ENCODE peak calls at places on chromosomes 6 and 20, in eight cellular contexts. E is ovary, G is NB4, T is heart left ventricle, I is IMR-90, H is breast epithelium, F is right lobe of liver, X is A549. Z is an unnamed sample.

GRCh38 chr6:14861491-14861943 is 384.4 kb upstream of the JARID2 start:
- DNase-seq in E (no peak), G (peak; percentile 90), T (no peak), I (no peak), H (no peak), F (no peak), X (no peak), Z (no peak)

GRCh38 chr6:4271761-4272505 is 136.6 kb upstream of the ECI2 start:
- DNase-seq in E (no peak), G (no peak), T (no peak), I (no peak), H (no peak), F (no peak), X (no peak), Z (no peak)

GRCh38 chr20:20368414-20369352 is 779 bp downstream of the INSM1 start:
- DNase-seq in E (no peak), G (no peak), T (no peak), I (no peak), H (no peak), F (no peak), X (peak; percentile 16), Z (no peak)

GRCh38 chr6:132687306-132687705 is 26.5 kb downstream of the VNN1 start:
- DNase-seq in E (no peak), G (no peak), T (no peak), I (peak; percentile 87), H (no peak), F (no peak), X (peak; percentile 58), Z (no peak)

GRCh38 chr20:58084966-58085365 is 143.5 kb downstream of the ANKRD60 start:
- DNase-seq in E (no peak), G (no peak), T (no peak), I (no peak), H (no peak), F (no peak), X (peak; percentile 44), Z (peak; percentile 37)

GRCh38 chr20:47684306-47685080 is 100.8 kb downstream of the SULF2 start:
- DNase-seq in E (no peak), G (no peak), T (no peak), I (no peak), H (no peak), F (no peak), X (no peak), Z (no peak)

GRCh38 chr20:40431611-40432010 is 257.4 kb downstream of the MAFB start:
- DNase-seq in E (no peak), G (no peak), T (no peak), I (no peak), H (no peak), F (no peak), X (no peak), Z (no peak)

GRCh38 chr6:36874016-36874442 is 574 bp downstream of the PPIL1 start:
- DNase-seq in E (no peak), G (peak; percentile 18), T (no peak), I (peak; percentile 35), H (no peak), F (no peak), X (no peak), Z (peak; percentile 80)

GRCh38 chr20:10558635-10559187 is 115.1 kb downstream of the JAG1 start:
- DNase-seq in E (no peak), G (no peak), T (no peak), I (peak; percentile 99), H (no peak), F (no peak), X (peak; percentile 44), Z (no peak)

GRCh38 chr6:45631396-45631795 is 253.7 kb upstream of the SUPT3H start:
- DNase-seq in E (no peak), G (peak; percentile 58), T (no peak), I (no peak), H (no peak), F (no peak), X (no peak), Z (no peak)

GRCh38 chr6:36610041-36610440 is 15.9 kb downstream of the SRSF3 start:
- DNase-seq in E (no peak), G (no peak), T (no peak), I (no peak), H (no peak), F (peak; percentile 27), X (no peak), Z (peak; percentile 64)

GRCh38 chr6:130215526-130215925 is 7.2 kb downstream of the SAMD3 start:
- DNase-seq in E (no peak), G (peak; percentile 53), T (no peak), I (no peak), H (no peak), F (no peak), X (no peak), Z (no peak)

GRCh38 chr20:37880726-37881591 is 22.0 kb upstream of the VSTM2L start:
- DNase-seq in E (no peak), G (peak; percentile 42), T (peak; percentile 94), I (no peak), H (no peak), F (peak; percentile 60), X (no peak), Z (no peak)

GRCh38 chr6:157266274-157267101 is 56.8 kb downstream of the TMEM242 start:
- DNase-seq in E (no peak), G (no peak), T (no peak), I (no peak), H (no peak), F (no peak), X (no peak), Z (peak; percentile 57)

GRCh38 chr6:51300510-51300909 is 481.8 kb downstream of the TFAP2B start:
- DNase-seq in E (no peak), G (no peak), T (no peak), I (no peak), H (no peak), F (no peak), X (no peak), Z (no peak)

GRCh38 chr20:24781061-24781980 is 167.7 kb upstream of the CST7 start:
- DNase-seq in E (no peak), G (peak; percentile 35), T (no peak), I (peak; percentile 36), H (no peak), F (no peak), X (peak; percentile 51), Z (peak; percentile 57)
- TF ChIP-seq CTCF in E (no peak), G (peak; percentile 42), T (peak; percentile 52), I (peak; percentile 58), H (no peak), F (peak; percentile 46), X (peak; percentile 69), Z (no peak)

GRCh38 chr6:54053893-54054391 is 57.3 kb upstream of the MLIP start:
- DNase-seq in E (no peak), G (no peak), T (peak; percentile 39), I (peak; percentile 90), H (no peak), F (no peak), X (peak; percentile 45), Z (peak; percentile 60)
- TF ChIP-seq POLR2A in E (no peak), G (no peak), T (no peak), I (no peak), H (no peak), F (no peak), X (no peak), Z (no peak)

DNA sequence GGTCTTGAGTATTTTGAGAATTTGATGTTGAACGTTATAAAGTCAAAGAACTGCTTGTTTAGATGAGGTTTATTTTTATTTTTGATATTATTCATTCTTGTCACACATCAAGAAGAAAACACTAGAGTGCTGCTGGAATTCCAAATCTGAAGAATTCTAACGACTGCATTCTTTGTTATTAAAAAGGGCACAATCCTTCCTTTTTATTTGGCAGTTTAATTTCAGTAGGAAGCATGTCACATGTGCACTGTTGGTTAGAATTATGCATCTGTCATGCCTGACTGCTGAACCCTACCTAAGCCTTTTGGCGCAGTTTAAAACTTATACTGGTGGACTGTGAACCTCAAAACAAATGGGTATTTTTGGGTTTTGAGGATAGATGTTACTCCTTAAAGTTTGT is 4.0 kb downstream of the ID4 start:
- DNase-seq in E (no peak), G (no peak), T (no peak), I (no peak), H (no peak), F (no peak), X (no peak), Z (no peak)
- TF ChIP-seq CTCF in E (no peak), G (no peak), T (no peak), I (no peak), H (no peak), F (no peak), X (no peak), Z (no peak)

GRCh38 chr6:111793711-111794111 is 79.5 kb downstream of the FYN start:
- DNase-seq in E (no peak), G (peak; percentile 88), T (no peak), I (no peak), H (no peak), F (no peak), X (no peak), Z (no peak)
- TF ChIP-seq POLR2A in E (no peak), G (no peak), T (no peak), I (no peak), H (no peak), F (no peak), X (no peak), Z (no peak)

GRCh38 chr20:25015986-25016385 is 23.4 kb upstream of the APMAP start:
- DNase-seq in E (no peak), G (no peak), T (peak; percentile 12), I (no peak), H (no peak), F (no peak), X (no peak), Z (peak; percentile 65)

GRCh38 chr20:25014816-25015215 is 22.3 kb upstream of the APMAP start:
- DNase-seq in E (no peak), G (no peak), T (peak; percentile 12), I (no peak), H (no peak), F (no peak), X (no peak), Z (no peak)

GRCh38 chr20:25012616-25013189 is 20.2 kb upstream of the APMAP start:
- DNase-seq in E (no peak), G (no peak), T (peak; percentile 15), I (no peak), H (no peak), F (no peak), X (no peak), Z (no peak)

GRCh38 chr20:25011831-25012241 is 19.3 kb upstream of the APMAP start:
- DNase-seq in E (no peak), G (no peak), T (peak; percentile 21), I (no peak), H (no peak), F (peak; percentile 94), X (no peak), Z (no peak)

GRCh38 chr20:25013478-25014380 is 21.2 kb upstream of the APMAP start:
- DNase-seq in E (no peak), G (no peak), T (peak; percentile 15), I (no peak), H (no peak), F (no peak), X (no peak), Z (peak; percentile 65)
- TF ChIP-seq CTCF in E (no peak), G (no peak), T (no peak), I (no peak), H (no peak), F (no peak), X (no peak), Z (no peak)